ENCODE peak calls at places on chromosomes 1 and 21, in ten cellular contexts. I is Peyer's patch, R is body of pancreas, C is K562, H is ovary, U is stomach, F is endothelial cell of umbilical vein, S is HCT116, Q is IMR-90, L is uterus. Y is an unnamed sample. For H3K4me1 and H3K27me3, the result is how much of the 10 kb centered on the place peaks cover.

GRCh38 chr1:220976390-220976789 is 97.1 kb downstream of the HLX start:
- DNase-seq in I (no peak), R (no peak), C (no peak), H (no peak), U (no peak), F (no peak), S (no peak), Q (peak), L (no peak), Y (no peak)

GRCh38 chr1:159492575-159493323 is 43.1 kb downstream of the OR10J5 start:
- DNase-seq in I (no peak), R (no peak), C (no peak), H (no peak), U (no peak), F (peak), S (no peak), Q (no peak), L (no peak), Y (no peak)

GRCh38 chr1:51170342-51170741 is 65.7 kb upstream of the RNF11 start:
- DNase-seq in I (no peak), R (no peak), C (no peak), H (no peak), U (no peak), F (no peak), S (no peak), Q (peak), L (no peak), Y (no peak)

GRCh38 chr1:101079341-101079740 is 53.8 kb upstream of the DPH5 start:
- DNase-seq in I (no peak), R (no peak), C (no peak), H (no peak), U (no peak), F (peak), S (no peak), Q (no peak), L (no peak), Y (no peak)

GRCh38 chr1:10283318-10283984 is 73.1 kb downstream of the KIF1B start:
- DNase-seq in I (no peak), R (no peak), C (peak), H (no peak), U (no peak), F (no peak), S (no peak), Q (no peak), L (no peak), Y (no peak)

GRCh38 chr1:15196069-15196468 is 42.5 kb downstream of the TMEM51 start:
- DNase-seq in I (no peak), R (no peak), C (no peak), H (no peak), U (no peak), F (no peak), S (no peak), Q (no peak), L (no peak), Y (no peak)

GRCh38 chr1:235067396-235068154 is 61.1 kb downstream of the TOMM20 start:
- DNase-seq in I (peak), R (peak), C (peak), H (no peak), U (peak), F (no peak), S (peak), Q (peak), L (peak), Y (peak)

GRCh38 chr1:203316626-203317093 is 11.3 kb downstream of the BTG2 start:
- DNase-seq in I (no peak), R (peak), C (peak), H (no peak), U (peak), F (peak), S (no peak), Q (peak), L (no peak), Y (peak)

GRCh38 chr1:41380979-41381690 is 19.9 kb downstream of the FOXO6 start:
- DNase-seq in I (no peak), R (peak), C (peak), H (peak), U (peak), F (no peak), S (peak), Q (no peak), L (peak), Y (no peak)

GRCh38 chr1:8702848-8703810 is 114.3 kb downstream of the RERE start:
- DNase-seq in I (peak), R (peak), C (peak), H (peak), U (peak), F (peak), S (peak), Q (peak), L (peak), Y (peak)
- TF ChIP-seq POLR2A in I (peak), R (peak), C (no peak), H (peak), U (no peak), F (peak), S (peak), Q (peak), L (peak), Y (peak)

GRCh38 chr1:193184776-193185175 is 1.6 kb downstream of the B3GALT2 start:
- DNase-seq in I (no peak), R (no peak), C (no peak), H (no peak), U (no peak), F (no peak), S (no peak), Q (no peak), L (no peak), Y (no peak)

GRCh38 chr1:193183019-193183643 is 3.3 kb downstream of the B3GALT2 start:
- DNase-seq in I (no peak), R (no peak), C (peak), H (no peak), U (no peak), F (peak), S (peak), Q (peak), L (no peak), Y (no peak)

GRCh38 chr1:193185206-193185605 is 1.2 kb downstream of the B3GALT2 start:
- DNase-seq in I (no peak), R (no peak), C (no peak), H (no peak), U (no peak), F (no peak), S (no peak), Q (no peak), L (no peak), Y (no peak)

GRCh38 chr1:193187114-193187513 is 701 bp upstream of the B3GALT2 start:
- DNase-seq in I (no peak), R (no peak), C (no peak), H (no peak), U (no peak), F (no peak), S (no peak), Q (no peak), L (no peak), Y (no peak)

GRCh38 chr1:193185861-193186714 is at the start of gene B3GALT2:
- DNase-seq in I (no peak), R (peak), C (peak), H (no peak), U (no peak), F (no peak), S (no peak), Q (peak), L (no peak), Y (peak)
- H3K4me1 ChIP-seq in I (under half), R (half or more), C (under half), H (under half), U (under half), F (under half), S (under half), Q (under half), L (under half), Y (under half)

GRCh38 chr1:231213831-231214573 is 27.0 kb upstream of the GNPAT start:
- DNase-seq in I (peak), R (no peak), C (no peak), H (no peak), U (no peak), F (no peak), S (no peak), Q (no peak), L (no peak), Y (no peak)

GRCh38 chr1:231217056-231217455 is 24.0 kb upstream of the GNPAT start:
- DNase-seq in I (peak), R (no peak), C (no peak), H (no peak), U (no peak), F (no peak), S (no peak), Q (no peak), L (no peak), Y (no peak)

GRCh38 chr1:231214918-231215675 is 25.9 kb upstream of the GNPAT start:
- DNase-seq in I (peak), R (no peak), C (no peak), H (no peak), U (no peak), F (no peak), S (no peak), Q (no peak), L (no peak), Y (no peak)

GRCh38 chr1:231216515-231216914 is 24.5 kb upstream of the GNPAT start:
- DNase-seq in I (peak), R (no peak), C (no peak), H (no peak), U (peak), F (no peak), S (no peak), Q (no peak), L (no peak), Y (peak)

DNA sequence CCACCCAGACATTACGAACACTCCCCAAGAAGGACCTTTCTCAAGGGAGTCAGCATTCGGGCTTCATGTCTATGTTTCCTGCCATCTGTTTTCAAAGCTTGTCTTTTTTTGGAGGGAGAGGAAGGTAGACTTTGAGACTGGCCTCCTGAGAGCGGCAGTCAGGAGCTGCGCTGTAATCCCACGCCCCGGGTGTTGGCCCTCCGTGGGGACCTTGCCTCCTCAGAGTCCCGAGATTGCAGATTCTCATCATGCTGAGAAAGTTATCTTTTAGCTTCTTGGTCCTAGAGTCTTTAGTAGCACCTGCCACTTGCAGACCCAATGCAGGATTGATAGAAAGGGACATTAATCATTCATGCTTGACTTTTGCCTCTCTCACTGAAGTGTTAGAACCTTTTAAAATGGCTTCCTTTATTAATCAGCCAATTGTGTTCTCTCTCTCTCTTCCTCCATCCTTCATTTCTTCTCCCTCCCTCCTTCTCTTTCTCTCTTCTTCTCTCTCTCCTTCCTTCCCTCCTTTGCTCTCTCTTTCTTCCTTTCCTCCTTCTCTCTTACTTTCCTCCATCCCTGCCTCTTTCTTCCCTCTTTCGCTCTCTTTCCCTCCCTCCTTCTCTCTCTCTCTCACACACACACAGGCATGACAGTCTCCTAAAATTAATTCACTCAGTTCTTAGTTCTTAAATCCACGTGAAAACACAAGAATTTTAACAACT is 25.2 kb upstream of the GNPAT start:
- DNase-seq in I (peak), R (no peak), C (no peak), H (no peak), U (no peak), F (no peak), S (no peak), Q (no peak), L (no peak), Y (no peak)
- H3K27me3 ChIP-seq in I (under half), R (under half), C (under half), H (under half), U (under half), F (under half), S (under half), Q (under half), L (under half), Y (under half)

GRCh38 chr1:26110731-26111529 is 694 bp upstream of the PDIK1L start:
- DNase-seq in I (peak), R (peak), C (peak), H (peak), U (peak), F (peak), S (peak), Q (peak), L (peak), Y (peak)
- TF ChIP-seq POLR2A in I (peak), R (peak), C (peak), H (no peak), U (no peak), F (peak), S (peak), Q (no peak), L (no peak), Y (peak)

DNA sequence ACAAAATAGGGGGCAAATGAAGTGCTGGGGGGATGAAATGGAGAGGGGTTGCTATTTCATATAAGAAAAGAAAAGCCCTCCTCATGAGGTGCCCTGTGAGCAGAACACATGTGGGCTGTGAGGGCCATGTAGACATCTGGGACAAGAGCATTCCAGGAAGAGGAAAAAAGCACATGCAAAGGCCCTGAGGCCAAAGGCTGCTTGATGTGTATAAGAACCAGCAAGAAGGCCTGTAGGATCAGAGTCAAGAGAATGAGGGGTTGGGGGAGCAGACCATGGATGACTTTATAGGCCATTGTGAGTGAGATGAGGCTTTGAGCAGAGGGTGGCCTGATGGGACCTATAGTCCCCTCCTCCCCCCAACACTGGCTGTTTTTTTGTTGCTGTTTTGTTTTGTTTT is 7.7 kb upstream of the RAB4A start:
- DNase-seq in I (no peak), R (no peak), C (no peak), H (no peak), U (no peak), F (no peak), S (no peak), Q (no peak), L (no peak), Y (no peak)
- H3K4me1 ChIP-seq in I (under half), R (under half), C (under half), H (under half), U (under half), F (under half), S (under half), Q (under half), L (under half), Y (under half)

GRCh38 chr21:33070921-33071877 is 1.3 kb downstream of the OLIG1 start:
- DNase-seq in I (no peak), R (no peak), C (no peak), H (no peak), U (no peak), F (no peak), S (no peak), Q (no peak), L (no peak), Y (no peak)
- H3K27me3 ChIP-seq in I (under half), R (under half), C (under half), H (under half), U (half or more), F (half or more), S (under half), Q (half or more), L (under half), Y (half or more)

DNA sequence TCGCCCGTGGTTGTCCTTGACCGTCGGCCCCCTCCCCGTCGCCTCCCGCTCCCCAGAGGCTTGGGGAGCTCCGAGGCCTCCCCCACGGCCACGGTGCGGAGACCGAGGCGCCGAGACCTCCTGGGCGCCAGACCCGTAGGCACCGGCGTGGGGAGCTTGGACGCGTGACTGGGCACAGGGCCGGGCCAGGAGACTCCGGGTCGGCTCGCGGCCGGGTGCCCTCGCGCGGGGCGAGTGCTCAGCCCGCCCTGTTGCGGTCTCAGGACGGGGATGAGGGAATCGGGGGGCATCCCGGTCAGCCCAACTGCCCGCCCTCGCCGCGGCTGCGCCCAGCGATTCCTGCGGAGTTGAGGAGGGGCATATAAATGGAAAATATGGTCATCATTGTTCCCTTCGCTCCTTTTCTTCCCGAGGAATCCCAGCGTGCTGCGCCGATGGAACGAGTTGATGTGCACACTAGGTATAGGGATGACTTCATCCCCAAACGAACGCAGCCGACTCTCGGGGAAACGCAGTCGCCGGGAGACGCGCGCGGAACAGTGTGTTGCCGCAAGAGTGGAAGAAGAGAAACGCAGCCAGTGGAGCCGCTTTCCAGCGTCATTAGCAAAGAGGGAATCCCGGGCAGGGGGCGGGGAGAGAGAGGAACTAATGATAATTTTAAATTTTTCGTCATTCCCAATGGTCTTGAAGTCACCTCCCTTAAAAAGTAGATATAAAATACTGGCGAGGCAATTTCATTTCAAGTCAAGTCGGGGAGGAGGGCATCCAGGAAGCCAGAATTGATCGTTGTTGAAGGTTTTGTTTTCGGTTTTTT is 747 bp upstream of the ENAH start:
- DNase-seq in I (peak), R (peak), C (no peak), H (peak), U (peak), F (peak), S (no peak), Q (peak), L (peak), Y (peak)
- TF ChIP-seq POLR2A in I (no peak), R (peak), C (no peak), H (peak), U (no peak), F (peak), S (no peak), Q (peak), L (peak), Y (peak)

Y was measured in transverse colon.